ENCODE peak calls at places on chromosomes 5 and 9, in eight cellular contexts. Q is H9; B is stimulated activated CD8-positive, alpha-beta memory T cell treated with anti-CD3 and anti-CD28 coated beads, Interleukin-2, amount 100 ng/mL, for 1 hour; N is stimulated activated CD4-positive, alpha-beta T cell treated with anti-CD3 and anti-CD28 coated beads, TNF-alpha, amount 100 ng/mL, for 24 hours; Z is mesothelial cell of epicardium; P is amniotic stem cell; I is SHP77; U is NCI-H1105 treated with DMSO at 0.1 percent for 48 hours. R is an unnamed sample.

GRCh38 chr5:32462618-32463017 is 18.1 kb upstream of the ZFR start:
- DNase-seq in Q (no peak), B (no peak), N (peak), Z (no peak), P (no peak), I (no peak), U (no peak), R (no peak)

GRCh38 chr5:136113606-136114005 is 19.0 kb upstream of the SMAD5 start:
- DNase-seq in Q (no peak), B (no peak), N (no peak), Z (no peak), P (no peak), I (no peak), U (no peak), R (no peak)

GRCh38 chr9:93460689-93461413 is 7.5 kb upstream of the FAM120AOS start:
- DNase-seq in Q (no peak), B (no peak), N (no peak), Z (no peak), P (no peak), I (no peak), U (no peak), R (no peak)

GRCh38 chr5:110478899-110479298 is 247.6 kb downstream of the TMEM232 start:
- DNase-seq in Q (no peak), B (no peak), N (no peak), Z (no peak), P (peak), I (no peak), U (no peak), R (no peak)

GRCh38 chr5:153496835-153497234 is 6.4 kb downstream of the GRIA1 start:
- DNase-seq in Q (no peak), B (no peak), N (no peak), Z (no peak), P (no peak), I (no peak), U (no peak), R (no peak)

GRCh38 chr9:72312563-72312962 is 52.4 kb downstream of the ZFAND5 start:
- DNase-seq in Q (no peak), B (no peak), N (no peak), Z (no peak), P (no peak), I (no peak), U (no peak), R (no peak)

GRCh38 chr9:684950-685340 is 156.6 kb upstream of the DMRT1 start:
- DNase-seq in Q (no peak), B (no peak), N (no peak), Z (no peak), P (peak), I (no peak), U (no peak), R (no peak)

GRCh38 chr5:169997736-169998284 is 17.5 kb upstream of the INSYN2B start:
- DNase-seq in Q (no peak), B (no peak), N (no peak), Z (no peak), P (no peak), I (no peak), U (no peak), R (no peak)

GRCh38 chr5:154444559-154445421 is 1.0 kb upstream of the SAP30L start:
- DNase-seq in Q (peak), B (no peak), N (no peak), Z (peak), P (no peak), I (peak), U (no peak), R (peak)

GRCh38 chr9:87387351-87388055 is 110.2 kb upstream of the DAPK1 start:
- DNase-seq in Q (no peak), B (no peak), N (no peak), Z (no peak), P (no peak), I (no peak), U (no peak), R (no peak)

GRCh38 chr9:130480673-130481072 is 35.9 kb downstream of the ASS1 start:
- DNase-seq in Q (peak), B (no peak), N (no peak), Z (no peak), P (no peak), I (no peak), U (no peak), R (no peak)

R was measured in BE2C.